ENCODE peak calls at places on chromosomes 4 and X, in ten cellular contexts. A is transverse colon, S is heart left ventricle, B is colonic mucosa, E is WERI-Rb-1, D is PC-9, Z is lower lobe of right lung, J is right lobe of liver, Q is IMR-90, W is left ventricle myocardium inferior. O is an unnamed sample. For H3K27me3, the result is how much of the 10 kb centered on the place peaks cover.

GRCh38 chr4:26525136-26525535 is 34.9 kb upstream of the CCKAR start:
- DNase-seq in W (no peak), Z (no peak), E (no peak), Q (peak), J (no peak), S (no peak), A (no peak), B (no peak), D (peak), O (no peak)

GRCh38 chr4:107035711-107036601 is at the start of gene DKK2:
- DNase-seq in W (no peak), A (peak), Z (peak), B (no peak), S (no peak), J (no peak), Q (peak), E (peak), D (no peak), O (peak)

GRCh38 chr4:176791591-176792347 is 953 bp downstream of the VEGFC start:
- DNase-seq in S (peak), Q (peak), J (no peak), E (peak), A (peak), W (peak), D (peak), Z (peak), B (no peak), O (no peak)

GRCh38 chrX:9928083-9928482 is 39.1 kb upstream of the CLDN34 start:
- DNase-seq in S (no peak), D (no peak), B (no peak), Q (peak), J (no peak), E (no peak), A (no peak), Z (no peak), W (no peak), O (no peak)

GRCh38 chrX:113741744-113742143 is 842.1 kb upstream of the HTR2C start:
- DNase-seq in W (no peak), E (no peak), D (peak), S (no peak), B (no peak), Q (no peak), J (no peak), A (no peak), Z (no peak), O (no peak)

GRCh38 chr4:76571274-76571673 is 136.2 kb downstream of the SHROOM3 start:
- DNase-seq in W (no peak), J (no peak), S (no peak), B (no peak), D (no peak), E (no peak), Z (no peak), Q (no peak), A (no peak), O (no peak)

GRCh38 chr4:84498203-84499026 is 677 bp downstream of the NKX6-1 start:
- DNase-seq in E (no peak), J (no peak), Z (no peak), A (no peak), B (no peak), Q (peak), W (no peak), D (no peak), S (no peak), O (no peak)

GRCh38 chr4:140019619-140020367 is 134.2 kb downstream of the MAML3 start:
- DNase-seq in A (no peak), Q (no peak), S (no peak), B (peak), D (no peak), J (no peak), W (no peak), Z (no peak), E (no peak), O (no peak)

GRCh38 chr4:142405021-142405991 is 440.8 kb downstream of the INPP4B start:
- DNase-seq in E (peak), S (peak), W (peak), B (peak), A (peak), Z (peak), J (peak), Q (peak), D (no peak), O (peak)

GRCh38 chr4:88526221-88526815 is 2.7 kb upstream of the PYURF start:
- DNase-seq in Z (no peak), J (no peak), E (no peak), A (no peak), D (peak), Q (no peak), B (no peak), W (no peak), S (no peak), O (no peak)

GRCh38 chr4:1981251-1982055 is 27.3 kb downstream of the NELFA start:
- DNase-seq in B (peak), A (peak), Q (peak), J (no peak), S (no peak), Z (no peak), E (peak), W (no peak), D (peak), O (no peak)

GRCh38 chr4:101049549-101050001 is 297.8 kb downstream of the PPP3CA start:
- DNase-seq in B (no peak), A (no peak), D (no peak), W (no peak), Z (no peak), S (no peak), E (no peak), Q (no peak), J (no peak), O (no peak)

GRCh38 chrX:57821703-57822375 is 88.4 kb downstream of the ZXDA start:
- DNase-seq in E (peak), J (peak), S (peak), D (peak), B (peak), Q (peak), Z (no peak), A (peak), W (no peak), O (no peak)

GRCh38 chr4:155085843-155086530 is 122.4 kb upstream of the NPY2R start:
- DNase-seq in Q (peak), S (no peak), Z (no peak), B (no peak), A (no peak), W (no peak), E (no peak), D (no peak), J (no peak), O (no peak)

GRCh38 chr4:14178421-14178820 is 550.9 kb upstream of the BOD1L1 start:
- DNase-seq in E (no peak), J (no peak), A (no peak), S (no peak), W (no peak), B (no peak), D (no peak), Q (peak), Z (no peak), O (no peak)

GRCh38 chrX:153662266-153662665 is 11.3 kb downstream of the PNCK start:
- DNase-seq in J (no peak), S (no peak), Z (peak), Q (peak), B (peak), A (peak), W (peak), E (no peak), D (no peak), O (no peak)

GRCh38 chr4:86927843-86928395 is 6.9 kb upstream of the AFF1 start:
- DNase-seq in Q (peak), E (no peak), S (no peak), J (no peak), B (no peak), D (peak), W (no peak), A (peak), Z (no peak), O (peak)

GRCh38 chr4:17722361-17722710 is 59.1 kb downstream of the FAM184B start:
- DNase-seq in J (no peak), S (no peak), B (no peak), Z (no peak), A (no peak), E (no peak), Q (no peak), W (no peak), D (no peak), O (no peak)

GRCh38 chrX:30283456-30284200 is 25.6 kb downstream of the NR0B1 start:
- DNase-seq in W (no peak), J (no peak), D (peak), B (no peak), S (no peak), A (no peak), Q (peak), E (no peak), Z (no peak), O (no peak)

GRCh38 chr4:115851918-115852766 is 738.7 kb upstream of the NDST4 start:
- DNase-seq in D (peak), S (no peak), W (no peak), J (peak), Q (no peak), Z (peak), B (peak), E (peak), A (peak), O (no peak)

GRCh38 chr4:101271516-101271915 is 75.8 kb downstream of the PPP3CA start:
- DNase-seq in A (no peak), J (no peak), B (no peak), D (no peak), S (no peak), E (no peak), W (no peak), Q (peak), Z (no peak), O (no peak)

GRCh38 chrX:82335772-82336171 is 1133.9 kb downstream of the SH3BGRL start:
- DNase-seq in W (no peak), Z (no peak), A (no peak), S (no peak), E (no peak), D (no peak), B (no peak), Q (no peak), J (no peak), O (no peak)

GRCh38 chr4:158847535-158847934 is 78.7 kb downstream of the FNIP2 start:
- DNase-seq in S (no peak), W (no peak), J (no peak), Z (no peak), D (no peak), B (no peak), Q (no peak), A (no peak), E (no peak), O (no peak)

GRCh38 chr4:78774395-78774794 is 1.8 kb upstream of the BMP2K start:
- DNase-seq in Q (peak), B (no peak), W (no peak), S (no peak), D (no peak), E (no peak), J (no peak), Z (no peak), A (no peak), O (no peak)

GRCh38 chrX:619451-619811 is 11.2 kb upstream of the SHOX start:
- DNase-seq in J (peak), Z (no peak), S (no peak), Q (no peak), W (no peak), A (no peak), B (no peak), D (no peak), E (no peak), O (peak)

GRCh38 chrX:17596546-17597205 is 140.6 kb upstream of the SCML1 start:
- DNase-seq in S (no peak), A (no peak), B (no peak), E (no peak), W (no peak), Z (no peak), D (no peak), J (no peak), Q (no peak), O (no peak)

GRCh38 chr4:4856071-4857000 is 3.1 kb upstream of the MSX1 start:
- DNase-seq in A (no peak), S (no peak), Q (no peak), Z (no peak), B (no peak), E (no peak), D (no peak), J (no peak), W (no peak), O (no peak)

GRCh38 chrX:136405126-136405525 is 82.6 kb upstream of the BRS3 start:
- DNase-seq in Z (no peak), B (no peak), A (no peak), Q (no peak), S (no peak), D (no peak), W (no peak), E (no peak), J (no peak), O (no peak)

GRCh38 chrX:155864655-155865054 is 16.5 kb upstream of the VAMP7 start:
- DNase-seq in Z (no peak), W (no peak), J (no peak), S (no peak), D (no peak), A (no peak), Q (no peak), E (no peak), B (no peak), O (no peak)

GRCh38 chr4:119103263-119103662 is 32.4 kb upstream of the MYOZ2 start:
- DNase-seq in Z (peak), Q (peak), B (peak), E (no peak), A (peak), J (no peak), D (no peak), S (no peak), W (peak), O (peak)

GRCh38 chr4:164383187-164384181 is 370.4 kb upstream of the SMIM31 start:
- DNase-seq in E (peak), J (no peak), A (no peak), S (no peak), Z (no peak), D (peak), W (no peak), Q (peak), B (no peak), O (no peak)
- TF ChIP-seq CTCF in E (peak), J (no peak), A (no peak), S (no peak), Z (no peak), D (no peak), W (no peak), Q (no peak), B (no peak), O (no peak)

GRCh38 chr4:128859887-128860774 is 50.6 kb downstream of the JADE1 start:
- DNase-seq in Z (no peak), J (no peak), B (no peak), Q (peak), A (no peak), E (no peak), D (no peak), W (no peak), S (no peak), O (no peak)
- H3K27ac ChIP-seq in Z (no peak), J (no peak), B (peak), Q (peak), A (peak), E (no peak), D (no peak), W (peak), S (no peak), O (no peak)

GRCh38 chr4:112517067-112517588 is 1.1 kb upstream of the NEUROG2 start:
- DNase-seq in D (no peak), B (no peak), S (no peak), J (no peak), W (no peak), A (no peak), Z (no peak), Q (no peak), E (no peak), O (no peak)

GRCh38 chr4:112518675-112519074 is 2.7 kb upstream of the NEUROG2 start:
- DNase-seq in E (no peak), Z (no peak), W (no peak), S (no peak), D (no peak), Q (no peak), A (no peak), J (no peak), B (no peak), O (no peak)

GRCh38 chr4:112516401-112517066 is 554 bp upstream of the NEUROG2 start:
- DNase-seq in D (no peak), A (no peak), S (peak), W (no peak), Q (no peak), B (no peak), Z (no peak), J (no peak), E (peak), O (no peak)

GRCh38 chr4:112516076-112516385 is at the start of gene NEUROG2:
- DNase-seq in Z (no peak), Q (no peak), E (no peak), D (no peak), W (no peak), S (no peak), A (no peak), B (no peak), J (no peak), O (no peak)

DNA sequence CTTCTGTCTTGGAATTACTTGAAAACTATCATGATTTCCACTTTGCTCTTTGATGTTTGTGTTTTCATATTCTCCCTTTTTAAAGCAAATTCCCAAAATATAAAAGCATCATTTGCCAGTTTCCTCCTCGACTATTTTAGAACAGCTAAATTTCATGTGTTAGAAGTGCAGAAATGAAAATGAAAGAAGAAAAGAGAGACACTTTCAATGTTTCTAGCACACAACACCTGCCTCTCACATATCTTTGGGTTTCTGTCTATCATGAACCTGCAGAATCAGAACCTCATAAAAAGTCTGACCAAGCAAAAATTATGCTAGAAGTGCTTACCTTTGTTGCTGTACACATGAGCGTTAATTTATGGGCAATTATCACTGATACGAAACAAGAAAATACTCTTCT is 1.9 kb upstream of the NEUROG2 start:
- DNase-seq in Q (no peak), A (no peak), S (no peak), Z (no peak), E (no peak), D (no peak), W (no peak), B (no peak), J (no peak), O (no peak)
- H3K27me3 ChIP-seq in Q (half or more), A (half or more), S (half or more), Z (half or more), E (half or more), D (under half), W (half or more), B (half or more), J (half or more), O (half or more)

GRCh38 chrX:138754861-138755260 is 43.3 kb upstream of the FGF13 start:
- DNase-seq in S (no peak), Z (no peak), D (no peak), Q (no peak), W (no peak), A (no peak), B (no peak), J (no peak), E (no peak), O (no peak)

GRCh38 chrX:138761380-138761779 is 49.9 kb upstream of the FGF13 start:
- DNase-seq in J (no peak), D (no peak), W (no peak), E (no peak), Q (no peak), B (no peak), A (no peak), S (no peak), Z (no peak), O (no peak)

GRCh38 chrX:138759217-138759943 is 47.9 kb upstream of the FGF13 start:
- DNase-seq in B (no peak), S (no peak), A (no peak), J (no peak), E (no peak), Q (no peak), Z (no peak), W (no peak), D (no peak), O (no peak)

GRCh38 chrX:138756234-138756633 is 44.7 kb upstream of the FGF13 start:
- DNase-seq in Z (peak), S (peak), Q (no peak), B (peak), W (peak), J (no peak), E (no peak), A (no peak), D (no peak), O (no peak)
- TF ChIP-seq CTCF in Z (no peak), S (peak), Q (no peak), B (no peak), W (peak), J (no peak), E (no peak), A (no peak), D (peak), O (no peak)

DNA sequence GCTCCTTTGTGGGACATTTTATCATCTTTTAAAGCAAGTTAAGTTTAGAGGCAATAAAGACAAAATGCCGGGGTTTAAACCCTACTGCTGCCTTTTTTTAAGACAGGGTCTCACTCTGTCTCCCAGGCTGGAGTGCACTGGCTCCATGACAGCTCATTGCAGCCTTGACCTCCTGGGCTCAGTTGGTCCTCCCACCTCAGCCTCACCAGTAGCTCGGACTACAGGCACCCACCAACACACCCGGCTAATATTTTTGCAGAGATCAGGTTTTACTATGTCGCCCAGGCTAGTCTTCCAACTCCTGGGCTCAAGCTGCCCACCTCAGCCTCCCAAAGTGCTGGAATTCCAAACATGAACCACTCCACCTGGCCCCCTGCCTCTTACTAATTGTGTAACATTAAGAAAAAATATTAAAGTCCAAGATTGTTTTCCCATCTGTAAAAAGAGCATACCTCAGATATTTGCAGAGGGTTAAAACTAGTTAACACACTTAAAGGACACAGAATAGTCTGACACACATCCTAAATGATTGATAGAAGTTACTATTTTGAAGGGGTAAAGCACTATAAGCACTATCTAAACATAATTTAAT is 9.8 kb downstream of the HNRNPD start:
- DNase-seq in D (no peak), Z (no peak), Q (no peak), E (no peak), W (no peak), J (no peak), S (no peak), B (no peak), A (no peak), O (no peak)
- H3K27ac ChIP-seq in D (no peak), Z (no peak), Q (no peak), E (no peak), W (no peak), J (no peak), S (no peak), B (no peak), A (no peak), O (no peak)

GRCh38 chrX:68830486-68831404 is 1.9 kb downstream of the EFNB1 start:
- DNase-seq in D (no peak), W (no peak), Q (no peak), Z (no peak), E (no peak), B (peak), A (no peak), S (no peak), J (no peak), O (peak)

GRCh38 chrX:68831405-68832100 is 2.7 kb downstream of the EFNB1 start:
- DNase-seq in Q (peak), J (no peak), W (no peak), A (no peak), E (no peak), B (no peak), D (no peak), Z (no peak), S (no peak), O (peak)

GRCh38 chrX:68833448-68833805 is 4.6 kb downstream of the EFNB1 start:
- DNase-seq in E (no peak), W (no peak), S (no peak), J (no peak), Q (no peak), B (peak), A (no peak), Z (no peak), D (no peak), O (peak)

GRCh38 chrX:68832516-68833447 is 4.0 kb downstream of the EFNB1 start:
- DNase-seq in Z (no peak), J (no peak), W (no peak), B (peak), D (no peak), A (no peak), E (no peak), S (no peak), Q (no peak), O (peak)

GRCh38 chrX:68832101-68832416 is 3.2 kb downstream of the EFNB1 start:
- DNase-seq in E (no peak), S (peak), Q (peak), A (peak), W (peak), Z (peak), D (no peak), J (no peak), B (peak), O (peak)
- H3K27me3 ChIP-seq in E (under half), S (under half), Q (under half), A (under half), W (under half), Z (under half), D (under half), J (under half), B (under half), O (under half)

DNA sequence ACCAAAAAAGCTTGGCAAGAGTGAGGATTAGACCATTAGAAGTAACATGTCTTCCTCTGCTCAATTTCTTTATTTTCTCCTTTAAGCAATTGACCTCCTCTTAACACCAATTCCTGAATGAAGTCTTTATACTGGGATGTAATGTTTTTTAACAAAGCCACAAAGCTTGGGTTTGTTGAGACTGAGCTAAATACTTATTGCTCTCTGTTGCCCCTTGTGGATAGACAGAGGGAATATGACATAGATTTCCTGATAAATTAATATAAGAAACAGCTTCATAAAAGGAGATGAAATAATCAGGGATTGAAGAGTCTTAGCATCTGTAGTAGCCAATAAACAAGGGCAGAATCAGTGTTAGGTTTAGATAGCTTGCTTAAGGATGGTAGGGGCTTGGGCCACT is 57.6 kb downstream of the CCDC160 start:
- DNase-seq in J (no peak), A (no peak), S (no peak), W (no peak), D (no peak), B (no peak), Q (peak), E (no peak), Z (no peak), O (no peak)
- TF ChIP-seq CTCF in J (peak), A (no peak), S (no peak), W (no peak), D (peak), B (no peak), Q (peak), E (no peak), Z (no peak), O (peak)